ENCODE peak calls at places on chromosomes 1 and 21, in six cellular contexts. A, U, V, Q, Z and T are unnamed samples.

GRCh38 chr21:32413697-32414578 is 1.4 kb downstream of the EVA1C start:
- DNase-seq in Z (peak; percentile 57), Q (peak; percentile 57), A (no peak), V (no peak), U (no peak), T (no peak)

GRCh38 chr1:19042675-19043578 is 86.5 kb upstream of the IFFO2 start:
- DNase-seq in Z (no peak), Q (no peak), A (no peak), U (no peak), V (no peak), T (no peak)

GRCh38 chr21:42818328-42818749 is 61.0 kb downstream of the WDR4 start:
- DNase-seq in Z (peak; percentile 48), A (no peak), Q (peak; percentile 41), U (peak; percentile 39), V (no peak), T (no peak)

GRCh38 chr1:187236676-187237075 is 407.9 kb downstream of the PLA2G4A start:
- DNase-seq in A (no peak), Q (no peak), U (no peak), V (no peak), Z (no peak), T (no peak)

GRCh38 chr1:223724376-223724775 is 12.0 kb downstream of the CAPN2 start:
- DNase-seq in Q (no peak), Z (no peak), V (no peak), U (no peak), A (no peak), T (no peak)

GRCh38 chr1:198187973-198188588 is 31.3 kb downstream of the NEK7 start:
- DNase-seq in U (no peak), Z (no peak), V (no peak), Q (no peak), A (no peak), T (no peak)

GRCh38 chr1:226980122-226980551 is 40.0 kb downstream of the COQ8A start:
- DNase-seq in A (no peak), V (no peak), Z (no peak), Q (no peak), U (no peak), T (no peak)

GRCh38 chr21:35294231-35294898 is 245.3 kb upstream of the RUNX1 start:
- DNase-seq in Z (no peak), Q (no peak), A (no peak), V (no peak), U (no peak), T (no peak)

GRCh38 chr1:62045579-62045978 is 149.1 kb upstream of the L1TD1 start:
- DNase-seq in Q (peak; percentile 2), U (no peak), V (peak; percentile 12), Z (peak; percentile 38), A (no peak), T (no peak)

GRCh38 chr21:17438642-17439041 is 74.2 kb upstream of the CXADR start:
- DNase-seq in Q (no peak), A (no peak), U (no peak), Z (no peak), V (no peak), T (no peak)

GRCh38 chr1:204127597-204128242 is 24.1 kb downstream of the ETNK2 start:
- DNase-seq in A (no peak), U (peak; percentile 82), Q (peak; percentile 89), V (peak; percentile 84), Z (peak; percentile 81), T (peak; percentile 78)

GRCh38 chr1:12542138-12542465 is 75.9 kb downstream of the DHRS3 start:
- DNase-seq in V (no peak), U (no peak), A (no peak), Q (no peak), Z (no peak), T (no peak)

GRCh38 chr1:33429846-33430750 is 797 bp downstream of the PHC2 start:
- DNase-seq in Q (peak; percentile 40), U (no peak), V (no peak), Z (peak; percentile 38), A (no peak), T (no peak)

GRCh38 chr1:19743180-19743579 is 56.5 kb downstream of the TMCO4 start:
- DNase-seq in U (no peak), Z (no peak), V (no peak), Q (no peak), A (no peak), T (no peak)

GRCh38 chr1:161506336-161507223 is 1.3 kb downstream of the FCGR2A start:
- DNase-seq in Z (peak; percentile 91), Q (no peak), A (no peak), V (no peak), U (no peak), T (no peak)

GRCh38 chr1:15761729-15762128 is 3.1 kb downstream of the FBLIM1 start:
- DNase-seq in Q (no peak), A (no peak), V (no peak), U (no peak), Z (no peak), T (no peak)

GRCh38 chr1:213124590-213124989 is 73.5 kb downstream of the RPS6KC1 start:
- DNase-seq in U (no peak), A (no peak), V (no peak), Q (no peak), Z (no peak), T (no peak)